ENCODE peak calls at places on chromosomes 3 and 15, in eight cellular contexts. N is SK-N-SH, I is GM23338, K is GM23248, D is PC-3, S is neural progenitor cell, V is HCT116, Y is MM.1S. A is an unnamed sample.

GRCh38 chr15:52858388-52859176 is 68.4 kb upstream of the ONECUT1 start:
- DNase-seq in N (no peak), I (peak; percentile 56), K (no peak), D (no peak), S (peak; percentile 36), V (no peak), Y (no peak), A (no peak)

GRCh38 chr3:105619651-105620050 is 249.2 kb downstream of the CBLB start:
- DNase-seq in N (no peak), I (no peak), K (no peak), D (no peak), S (no peak), V (no peak), Y (no peak), A (no peak)

GRCh38 chr3:69197922-69198540 is 75.6 kb upstream of the LMOD3 start:
- DNase-seq in N (no peak), I (no peak), K (no peak), D (no peak), S (no peak), V (no peak), Y (no peak), A (no peak)

GRCh38 chr15:38130739-38131498 is 121.7 kb upstream of the SPRED1 start:
- DNase-seq in N (peak; percentile 17), I (peak; percentile 28), K (peak; percentile 98), D (peak; percentile 92), S (peak; percentile 61), V (no peak), Y (peak; percentile 31), A (peak; percentile 74)

GRCh38 chr15:71237456-71238188 is 122.4 kb downstream of the THSD4 start:
- DNase-seq in N (no peak), I (no peak), K (peak; percentile 100), D (peak; percentile 95), S (no peak), V (peak; percentile 69), Y (no peak), A (peak; percentile 93)

GRCh38 chr3:81033185-81033584 is 728.3 kb downstream of the GBE1 start:
- DNase-seq in N (no peak), I (no peak), K (no peak), D (no peak), S (no peak), V (no peak), Y (no peak), A (no peak)

GRCh38 chr3:124701687-124702086 is 28.6 kb upstream of the UMPS start:
- DNase-seq in N (no peak), I (no peak), K (peak; percentile 78), D (no peak), S (no peak), V (no peak), Y (no peak), A (no peak)

GRCh38 chr3:160343132-160343531 is 55.9 kb downstream of the IFT80 start:
- DNase-seq in N (peak; percentile 5), I (peak; percentile 38), K (peak; percentile 69), D (peak; percentile 42), S (peak; percentile 9), V (no peak), Y (peak; percentile 40), A (peak; percentile 14)

GRCh38 chr3:66544619-66545429 is 44.0 kb upstream of the LRIG1 start:
- DNase-seq in N (no peak), I (no peak), K (no peak), D (no peak), S (no peak), V (no peak), Y (no peak), A (no peak)

GRCh38 chr3:14324224-14324944 is 78.0 kb upstream of the SLC6A6 start:
- DNase-seq in N (no peak), I (no peak), K (peak; percentile 19), D (peak; percentile 82), S (peak; percentile 39), V (peak; percentile 19), Y (no peak), A (no peak)

GRCh38 chr3:139538733-139539132 is 809 bp downstream of the RBP1 start:
- DNase-seq in N (peak; percentile 47), I (peak; percentile 54), K (no peak), D (no peak), S (peak; percentile 39), V (no peak), Y (no peak), A (peak; percentile 52)

GRCh38 chr15:63860161-63860954 is 26.6 kb upstream of the HERC1 start:
- DNase-seq in N (no peak), I (no peak), K (no peak), D (no peak), S (no peak), V (no peak), Y (peak; percentile 27), A (no peak)

GRCh38 chr15:79956354-79956939 is 14.5 kb downstream of the BCL2A1 start:
- DNase-seq in N (no peak), I (no peak), K (no peak), D (no peak), S (no peak), V (no peak), Y (no peak), A (no peak)

GRCh38 chr3:119311191-119311925 is 17.2 kb downstream of the ARHGAP31 start:
- DNase-seq in N (no peak), I (no peak), K (peak; percentile 87), D (peak; percentile 94), S (no peak), V (no peak), Y (no peak), A (no peak)

GRCh38 chr3:177932750-177933660 is 603.2 kb upstream of the KCNMB2 start:
- DNase-seq in N (no peak), I (no peak), K (peak; percentile 54), D (peak; percentile 48), S (no peak), V (no peak), Y (no peak), A (no peak)

GRCh38 chr3:177932346-177932745 is 603.9 kb upstream of the KCNMB2 start:
- DNase-seq in N (no peak), I (no peak), K (peak; percentile 33), D (peak; percentile 87), S (no peak), V (no peak), Y (no peak), A (no peak)

GRCh38 chr3:177931346-177931745 is 604.9 kb upstream of the KCNMB2 start:
- DNase-seq in N (no peak), I (no peak), K (peak; percentile 37), D (peak; percentile 81), S (no peak), V (no peak), Y (no peak), A (no peak)

GRCh38 chr3:177935008-177935407 is 601.2 kb upstream of the KCNMB2 start:
- DNase-seq in N (peak; percentile 44), I (no peak), K (no peak), D (no peak), S (no peak), V (no peak), Y (no peak), A (no peak)

GRCh38 chr3:177934001-177934891 is 602.0 kb upstream of the KCNMB2 start:
- DNase-seq in N (no peak), I (peak; percentile 6), K (peak; percentile 76), D (peak; percentile 21), S (no peak), V (no peak), Y (no peak), A (peak; percentile 41)
- TF ChIP-seq EZH2phosphoT487 in N (no peak), I (no peak), K (no peak), D (no peak), S (no peak), V (no peak), Y (no peak), A (no peak)

GRCh38 chr3:134795776-134796312 is 784 bp downstream of the EPHB1 start:
- DNase-seq in N (peak; percentile 47), I (peak; percentile 56), K (peak; percentile 71), D (no peak), S (peak; percentile 76), V (no peak), Y (peak; percentile 10), A (peak; percentile 26)
- H3K27me3 ChIP-seq in N (no peaks in the 10 kb centered on the region), I (peaks cover 47% of the 10 kb centered on the region), K (peaks cover 10% of the 10 kb centered on the region), D (peaks cover 28% of the 10 kb centered on the region), S (peaks cover 60% of the 10 kb centered on the region), V (peaks cover 35% of the 10 kb centered on the region), Y (peaks cover 18% of the 10 kb centered on the region), A (peaks cover 60% of the 10 kb centered on the region)

GRCh38 chr3:143063018-143063417 is 56.6 kb upstream of the CHST2 start:
- DNase-seq in N (no peak), I (no peak), K (no peak), D (no peak), S (no peak), V (no peak), Y (no peak), A (no peak)
- TF ChIP-seq EZH2phosphoT487 in N (no peak), I (no peak), K (no peak), D (no peak), S (no peak), V (no peak), Y (no peak), A (no peak)

GRCh38 chr15:91538782-91539181 is 314.7 kb upstream of the SLCO3A1 start:
- DNase-seq in N (no peak), I (no peak), K (no peak), D (no peak), S (no peak), V (no peak), Y (no peak), A (no peak)

GRCh38 chr15:91530951-91531582 is 322.4 kb upstream of the SLCO3A1 start:
- DNase-seq in N (no peak), I (no peak), K (no peak), D (no peak), S (no peak), V (no peak), Y (no peak), A (no peak)

GRCh38 chr15:91537868-91538267 is 315.6 kb upstream of the SLCO3A1 start:
- DNase-seq in N (no peak), I (no peak), K (peak; percentile 23), D (no peak), S (no peak), V (no peak), Y (no peak), A (no peak)

GRCh38 chr15:91534235-91534634 is 319.3 kb upstream of the SLCO3A1 start:
- DNase-seq in N (no peak), I (no peak), K (no peak), D (no peak), S (no peak), V (no peak), Y (no peak), A (no peak)

DNA sequence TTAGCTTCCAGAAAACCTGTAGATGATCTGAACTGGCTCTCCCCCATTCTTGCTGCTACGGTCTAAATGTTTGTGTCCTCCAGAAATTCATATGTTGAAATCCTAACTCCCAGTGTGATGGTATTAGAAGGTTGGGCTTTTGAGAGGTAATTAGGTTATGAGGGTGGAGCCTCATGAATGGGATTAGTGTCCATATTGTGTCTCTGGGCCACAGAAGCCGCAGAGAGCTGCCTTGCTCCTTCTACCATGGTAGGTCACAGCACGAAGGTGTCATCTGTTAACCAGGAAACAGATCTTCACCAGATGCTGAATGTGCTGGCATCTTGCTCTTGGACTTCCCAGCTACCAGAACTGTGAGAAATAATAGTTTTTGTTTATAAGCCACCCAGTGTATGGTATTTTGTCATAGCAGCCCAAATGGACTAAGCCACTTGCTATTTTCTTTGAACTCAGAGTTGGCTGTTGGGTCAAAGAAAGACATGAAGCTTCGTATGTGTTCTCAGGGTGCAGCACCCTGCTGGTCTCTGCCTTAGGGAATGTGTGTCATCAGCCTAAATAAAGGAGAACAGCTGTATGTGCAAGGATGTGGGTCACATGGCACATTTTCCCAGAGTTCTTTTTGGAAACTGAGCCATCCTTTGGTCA is 317.5 kb upstream of the SLCO3A1 start:
- DNase-seq in N (no peak), I (no peak), K (peak; percentile 43), D (no peak), S (no peak), V (no peak), Y (no peak), A (no peak)
- H3K27me3 ChIP-seq in N (no peaks in the 10 kb centered on the region), I (no peaks in the 10 kb centered on the region), K (peaks cover 5% of the 10 kb centered on the region), D (peaks cover 13% of the 10 kb centered on the region), S (no peaks in the 10 kb centered on the region), V (peaks cover 16% of the 10 kb centered on the region), Y (no peaks in the 10 kb centered on the region), A (no peaks in the 10 kb centered on the region)

GRCh38 chr15:45429974-45430792 is 51.8 kb upstream of the GATM start:
- DNase-seq in N (peak; percentile 51), I (peak; percentile 81), K (peak; percentile 59), D (peak; percentile 70), S (peak; percentile 83), V (no peak), Y (peak; percentile 70), A (peak; percentile 86)
- TF ChIP-seq EZH2phosphoT487 in N (no peak), I (no peak), K (no peak), D (no peak), S (peak; percentile 70), V (no peak), Y (no peak), A (no peak)

A was measured in hepatocyte.